ENCODE peak calls at places on chromosomes 3 and 15, in ten cellular contexts. H is mucosa of gallbladder; U is glomerular endothelial cell; P is activated CD8-positive, alpha-beta memory T cell treated with anti-CD3 and anti-CD28 coated beads, Interleukin-2, amount 50 U/mL, for 4 hours; X is cardiac muscle cell; M is NCI-H1105; F is dorsolateral prefrontal cortex; V is EL; C is left cardiac atrium; A is M059J. O is an unnamed sample.

GRCh38 chr3:190533511-190534282 is 19.8 kb downstream of the IL1RAP start:
- DNase-seq in H (peak), U (no peak), P (no peak), X (peak), M (no peak), F (peak), V (peak), C (peak), A (peak), O (peak)

GRCh38 chr15:25710184-25710583 is 152.9 kb downstream of the ATP10A start:
- DNase-seq in H (peak), U (no peak), P (peak), X (peak), M (no peak), F (no peak), V (peak), C (peak), A (no peak), O (peak)

GRCh38 chr3:59300727-59301134 is 250.9 kb upstream of the CFAP20DC start:
- DNase-seq in H (no peak), U (no peak), P (no peak), X (peak), M (no peak), F (no peak), V (no peak), C (no peak), A (no peak), O (no peak)

GRCh38 chr3:76912966-76913365 is 126.9 kb upstream of the ROBO2 start:
- DNase-seq in H (no peak), U (no peak), P (no peak), X (no peak), M (no peak), F (no peak), V (no peak), C (no peak), A (no peak), O (no peak)

GRCh38 chr15:55499158-55499557 is 8.9 kb downstream of the DNAAF4 start:
- DNase-seq in H (no peak), U (no peak), P (no peak), X (no peak), M (no peak), F (no peak), V (no peak), C (no peak), A (no peak), O (no peak)

GRCh38 chr3:37753428-37753827 is 108.3 kb upstream of the CTDSPL start:
- DNase-seq in H (no peak), U (no peak), P (no peak), X (no peak), M (peak), F (no peak), V (no peak), C (no peak), A (no peak), O (no peak)

GRCh38 chr3:63948995-63949394 is 36.8 kb upstream of the SCAANT1 start:
- DNase-seq in H (no peak), U (no peak), P (no peak), X (peak), M (no peak), F (no peak), V (peak), C (no peak), A (no peak), O (no peak)

GRCh38 chr3:177944228-177944661 is 592.0 kb upstream of the KCNMB2 start:
- DNase-seq in H (no peak), U (no peak), P (no peak), X (no peak), M (no peak), F (no peak), V (peak), C (no peak), A (peak), O (no peak)

GRCh38 chr3:38153221-38153620 is 12.1 kb upstream of the OXSR1 start:
- DNase-seq in H (no peak), U (no peak), P (no peak), X (no peak), M (no peak), F (no peak), V (no peak), C (no peak), A (no peak), O (no peak)

GRCh38 chr3:53224026-53224425 is 31.8 kb downstream of the TKT start:
- DNase-seq in H (no peak), U (no peak), P (no peak), X (no peak), M (no peak), F (no peak), V (no peak), C (no peak), A (no peak), O (no peak)

GRCh38 chr3:133570937-133571320 is 2.6 kb upstream of the CDV3 start:
- DNase-seq in H (no peak), U (no peak), P (no peak), X (no peak), M (no peak), F (no peak), V (peak), C (no peak), A (peak), O (no peak)

GRCh38 chr15:66679657-66680108 is 22.4 kb upstream of the SMAD6 start:
- DNase-seq in H (no peak), U (no peak), P (no peak), X (peak), M (no peak), F (no peak), V (no peak), C (peak), A (no peak), O (no peak)

GRCh38 chr3:196351541-196351940 is 13.4 kb upstream of the TM4SF19 start:
- DNase-seq in H (no peak), U (no peak), P (no peak), X (no peak), M (no peak), F (no peak), V (no peak), C (no peak), A (no peak), O (no peak)

GRCh38 chr15:49155834-49156627 is 632 bp upstream of the COPS2 start:
- DNase-seq in H (no peak), U (no peak), P (no peak), X (peak), M (no peak), F (no peak), V (peak), C (peak), A (peak), O (no peak)

GRCh38 chr3:29642393-29643033 is 361.6 kb downstream of the RBMS3 start:
- DNase-seq in H (no peak), U (no peak), P (no peak), X (peak), M (no peak), F (no peak), V (peak), C (peak), A (peak), O (no peak)